ENCODE peak calls at places on chromosomes 11 and 22, in ten cellular contexts. A is heart left ventricle; F is SK-N-MC; O is cardiac fibroblast; J is suprapubic skin; M is stomach; S is fibroblast of lung; Y is HL-60; P is right lobe of liver; E is stimulated activated naive CD4-positive, alpha-beta T cell treated with Interleukin-2 at 50 U/mL for 16 hours. N is an unnamed sample.

GRCh38 chr11:1935156-1936071 is 11.7 kb upstream of the MRPL23 start:
- DNase-seq in M (no peak), F (no peak), Y (no peak), P (peak), O (no peak), J (no peak), E (no peak), A (no peak), S (no peak), N (no peak)

GRCh38 chr11:68021167-68021787 is 9.2 kb upstream of the NDUFS8 start:
- DNase-seq in O (peak), M (peak), E (no peak), J (no peak), Y (no peak), P (no peak), A (no peak), S (no peak), F (no peak), N (no peak)

GRCh38 chr22:27207907-27208306 is 550.5 kb downstream of the MIAT start:
- DNase-seq in E (no peak), P (no peak), O (no peak), J (no peak), Y (no peak), A (no peak), M (no peak), S (peak), F (no peak), N (no peak)

GRCh38 chr11:122671270-122671906 is 15.9 kb downstream of the UBASH3B start:
- DNase-seq in Y (no peak), E (no peak), J (no peak), S (no peak), F (no peak), A (no peak), P (no peak), M (no peak), O (peak), N (peak)

GRCh38 chr11:70324354-70325115 is 54.0 kb downstream of the PPFIA1 start:
- DNase-seq in P (no peak), M (no peak), S (peak), O (no peak), E (no peak), Y (no peak), A (no peak), F (no peak), J (no peak), N (no peak)

GRCh38 chr11:67303132-67303988 is at the start of gene SSH3:
- DNase-seq in S (peak), Y (no peak), P (peak), F (no peak), A (peak), M (peak), O (peak), J (peak), E (peak), N (peak)

GRCh38 chr11:62444271-62444833 is 25.5 kb downstream of the SCGB1A1 start:
- DNase-seq in F (no peak), J (peak), E (peak), P (no peak), A (peak), M (peak), O (peak), Y (no peak), S (peak), N (no peak)

GRCh38 chr22:38177926-38178604 is 3.6 kb downstream of the PLA2G6 start:
- DNase-seq in O (peak), P (peak), Y (no peak), M (peak), J (no peak), E (no peak), S (peak), A (peak), F (no peak), N (no peak)

GRCh38 chr22:21051836-21052400 is 6.2 kb downstream of the LRRC74B start:
- DNase-seq in Y (no peak), M (no peak), S (peak), A (peak), E (no peak), P (no peak), J (no peak), O (no peak), F (no peak), N (no peak)

GRCh38 chr22:43957871-43958270 is 2.6 kb downstream of the SAMM50 start:
- DNase-seq in P (no peak), F (no peak), Y (no peak), A (no peak), M (no peak), S (peak), O (peak), J (no peak), E (no peak), N (no peak)

GRCh38 chr22:32987081-32987631 is 71.0 kb downstream of the SYN3 start:
- DNase-seq in S (peak), E (no peak), P (no peak), M (no peak), F (no peak), A (no peak), J (no peak), Y (no peak), O (no peak), N (no peak)

GRCh38 chr11:15864021-15864805 is 492.1 kb downstream of the SOX6 start:
- DNase-seq in P (no peak), J (no peak), A (no peak), S (no peak), Y (no peak), M (no peak), F (no peak), O (no peak), E (no peak), N (no peak)

GRCh38 chr11:130528301-130528651 is 79.8 kb downstream of the ADAMTS15 start:
- DNase-seq in E (no peak), P (no peak), J (no peak), S (peak), Y (no peak), A (no peak), O (no peak), M (no peak), F (no peak), N (no peak)

GRCh38 chr11:60925685-60926267 is 1.5 kb downstream of the TMEM132A start:
- DNase-seq in F (no peak), J (no peak), P (no peak), O (no peak), E (no peak), A (no peak), Y (no peak), S (peak), M (no peak), N (no peak)

GRCh38 chr11:128323381-128323780 is 264.0 kb downstream of the ETS1 start:
- DNase-seq in O (peak), P (no peak), M (no peak), A (no peak), Y (no peak), F (no peak), E (no peak), J (no peak), S (no peak), N (no peak)

GRCh38 chr22:47175761-47176359 is 413.4 kb downstream of the TBC1D22A start:
- DNase-seq in Y (no peak), O (no peak), J (peak), M (no peak), F (no peak), S (no peak), P (peak), E (no peak), A (peak), N (no peak)

GRCh38 chr11:85379066-85379465 is 248.1 kb downstream of the DLG2 start:
- DNase-seq in F (no peak), S (no peak), A (no peak), E (no peak), M (no peak), Y (no peak), J (no peak), P (no peak), O (no peak), N (no peak)

GRCh38 chr11:75896843-75897419 is 81.9 kb downstream of the UVRAG start:
- DNase-seq in E (no peak), P (no peak), M (no peak), Y (no peak), O (peak), A (no peak), F (peak), S (peak), J (no peak), N (peak)

GRCh38 chr11:19498986-19499669 is 213.5 kb upstream of the NAV2 start:
- DNase-seq in P (no peak), O (peak), F (no peak), Y (no peak), E (no peak), M (no peak), A (no peak), J (no peak), S (peak), N (no peak)

GRCh38 chr11:65121447-65121864 is 478 bp downstream of the FAU start:
- DNase-seq in E (peak), J (peak), A (no peak), F (no peak), P (peak), Y (no peak), S (no peak), O (no peak), M (no peak), N (no peak)

GRCh38 chr11:122097419-122098001 is 18.5 kb downstream of the BLID start:
- DNase-seq in O (peak), J (no peak), Y (no peak), S (peak), A (no peak), P (no peak), E (no peak), M (no peak), F (no peak), N (no peak)

N was measured in GF-D8.